ENCODE peak calls at places on chromosomes 3 and 15, in ten cellular contexts. A is CD4-positive, alpha-beta T cell; N is naive thymus-derived CD4-positive, alpha-beta T cell; E is fibroblast of lung; L is stomach; F is upper lobe of right lung; H is ascending aorta; U is HAP-1; I is effector memory CD4-positive, alpha-beta T cell; P is body of pancreas. G is an unnamed sample. For H3K27me3, the result is how much of the 10 kb centered on the place peaks cover.

GRCh38 chr3:149004622-149005021 is 13.3 kb downstream of the GYG1 start:
- DNase-seq in I (no peak), P (peak), F (no peak), A (no peak), N (no peak), H (no peak), U (peak), L (no peak), E (peak), G (no peak)

GRCh38 chr3:156174229-156174847 is 54.0 kb downstream of the KCNAB1 start:
- DNase-seq in E (peak), H (no peak), N (no peak), L (no peak), I (no peak), P (no peak), F (no peak), A (no peak), U (no peak), G (no peak)

GRCh38 chr3:118991775-118992174 is 42.9 kb downstream of the IGSF11 start:
- DNase-seq in F (no peak), L (peak), N (no peak), U (peak), P (peak), E (no peak), I (no peak), H (no peak), A (no peak), G (no peak)

GRCh38 chr3:51538115-51538458 is 432 bp upstream of the RAD54L2 start:
- DNase-seq in A (no peak), H (no peak), F (no peak), N (peak), P (no peak), U (no peak), I (no peak), L (no peak), E (peak), G (peak)

GRCh38 chr3:153070153-153070868 is 91.7 kb upstream of the RAP2B start:
- DNase-seq in A (no peak), E (peak), U (no peak), H (no peak), F (no peak), P (no peak), L (no peak), I (no peak), N (no peak), G (no peak)

GRCh38 chr3:65963787-65964707 is 74.7 kb downstream of the MAGI1 start:
- DNase-seq in E (peak), P (no peak), L (no peak), F (no peak), U (no peak), I (no peak), N (no peak), A (no peak), H (no peak), G (no peak)

GRCh38 chr15:82739086-82739485 is 29.4 kb upstream of the AP3B2 start:
- DNase-seq in U (no peak), N (no peak), I (no peak), A (no peak), L (no peak), F (no peak), E (peak), P (no peak), H (no peak), G (no peak)

GRCh38 chr3:9715127-9715526 is 11.5 kb downstream of the CPNE9 start:
- DNase-seq in F (no peak), A (no peak), U (no peak), I (no peak), P (no peak), L (no peak), H (no peak), N (no peak), E (no peak), G (no peak)

GRCh38 chr3:130405956-130406355 is 60.5 kb downstream of the COL6A5 start:
- DNase-seq in A (no peak), U (no peak), I (no peak), P (no peak), N (no peak), F (no peak), H (no peak), L (no peak), E (no peak), G (no peak)

GRCh38 chr3:106176734-106177133 is 307.9 kb upstream of the CBLB start:
- DNase-seq in P (no peak), A (peak), U (no peak), I (no peak), H (no peak), F (no peak), E (peak), L (no peak), N (peak), G (peak)

GRCh38 chr15:81758789-81759188 is 287.0 kb downstream of the MEX3B start:
- DNase-seq in N (no peak), A (no peak), L (no peak), I (no peak), H (no peak), F (no peak), U (no peak), P (no peak), E (no peak), G (no peak)

GRCh38 chr15:34606545-34606944 is 23.1 kb upstream of the GOLGA8B start:
- DNase-seq in L (no peak), P (no peak), U (no peak), F (no peak), N (no peak), I (no peak), E (peak), H (no peak), A (no peak), G (no peak)

GRCh38 chr3:175121225-175121624 is 262.1 kb downstream of the NAALADL2 start:
- DNase-seq in P (peak), N (no peak), F (no peak), E (no peak), I (no peak), A (no peak), L (peak), U (no peak), H (no peak), G (no peak)

GRCh38 chr3:124663690-124664089 is 66.6 kb upstream of the UMPS start:
- DNase-seq in U (no peak), L (no peak), F (no peak), P (no peak), I (no peak), A (no peak), E (no peak), N (no peak), H (no peak), G (no peak)

GRCh38 chr3:189099031-189099471 is 72.7 kb upstream of the TPRG1 start:
- DNase-seq in I (no peak), U (no peak), N (no peak), A (no peak), F (peak), H (peak), E (no peak), L (no peak), P (peak), G (no peak)

GRCh38 chr15:68277131-68277604 is 377 bp upstream of the FEM1B start:
- DNase-seq in N (no peak), F (no peak), L (no peak), A (no peak), H (no peak), E (peak), I (no peak), U (peak), P (peak), G (no peak)

GRCh38 chr3:8886556-8886955 is 76.7 kb downstream of the RAD18 start:
- DNase-seq in A (no peak), I (no peak), P (no peak), E (peak), F (no peak), N (no peak), L (no peak), H (no peak), U (no peak), G (no peak)

GRCh38 chr3:149332227-149332765 is 1.1 kb downstream of the TM4SF18 start:
- DNase-seq in U (no peak), L (no peak), A (no peak), H (no peak), F (no peak), N (no peak), E (no peak), P (no peak), I (no peak), G (no peak)

GRCh38 chr15:43220991-43221403 is at the start of gene EPB42:
- DNase-seq in P (no peak), U (no peak), I (no peak), L (no peak), N (no peak), E (no peak), F (no peak), H (no peak), A (no peak), G (no peak)

GRCh38 chr3:167031364-167032049 is 348.6 kb downstream of the ZBBX start:
- DNase-seq in E (peak), U (no peak), P (no peak), A (no peak), F (no peak), I (no peak), H (no peak), N (no peak), L (no peak), G (no peak)

GRCh38 chr3:108301695-108302404 is 5.5 kb downstream of the HHLA2 start:
- DNase-seq in F (no peak), L (no peak), P (no peak), N (peak), U (no peak), E (peak), H (no peak), I (no peak), A (no peak), G (no peak)

GRCh38 chr15:91855684-91856553 is 2.4 kb downstream of the SLCO3A1 start:
- DNase-seq in A (no peak), U (peak), I (no peak), N (no peak), P (peak), E (no peak), L (peak), H (no peak), F (peak), G (no peak)

GRCh38 chr15:55846108-55846707 is 103.3 kb upstream of the PRTG start:
- DNase-seq in N (peak), I (peak), H (no peak), U (peak), P (peak), A (peak), L (no peak), E (peak), F (no peak), G (peak)

GRCh38 chr15:24955549-24955929 is 752 bp downstream of the SNRPN start:
- DNase-seq in I (peak), P (peak), U (no peak), F (peak), E (no peak), H (no peak), N (no peak), L (no peak), A (peak), G (peak)

GRCh38 chr3:101890716-101891115 is 41.4 kb downstream of the NFKBIZ start:
- DNase-seq in U (no peak), P (no peak), H (no peak), E (peak), N (no peak), F (no peak), I (no peak), A (no peak), L (no peak), G (no peak)

GRCh38 chr3:126111566-126112475 is 27.9 kb upstream of the SLC41A3 start:
- DNase-seq in L (peak), F (no peak), I (no peak), H (peak), A (no peak), U (no peak), P (no peak), E (no peak), N (no peak), G (no peak)

GRCh38 chr3:78823859-78824258 is 943.9 kb downstream of the ROBO1 start:
- DNase-seq in P (no peak), E (peak), I (no peak), U (no peak), F (no peak), L (no peak), H (no peak), N (no peak), A (no peak), G (no peak)

GRCh38 chr3:181363231-181363630 is 348.5 kb upstream of the SOX2 start:
- DNase-seq in F (no peak), A (no peak), N (no peak), U (no peak), I (no peak), E (no peak), P (no peak), H (no peak), L (no peak), G (no peak)

GRCh38 chr3:115861166-115861733 is 237.9 kb downstream of the GAP43 start:
- DNase-seq in L (no peak), A (no peak), U (no peak), P (no peak), F (no peak), N (no peak), E (no peak), H (no peak), I (no peak), G (no peak)

GRCh38 chr15:38226867-38227266 is 25.8 kb upstream of the SPRED1 start:
- DNase-seq in H (no peak), L (peak), E (peak), I (no peak), N (no peak), P (peak), F (no peak), U (no peak), A (no peak), G (no peak)

GRCh38 chr3:185926445-185926844 is 11.4 kb downstream of the TRA2B start:
- DNase-seq in F (no peak), P (no peak), A (no peak), L (no peak), H (no peak), U (no peak), E (no peak), N (no peak), I (no peak), G (no peak)

GRCh38 chr3:74643636-74644035 is 29.2 kb upstream of the CNTN3 start:
- DNase-seq in E (no peak), F (no peak), L (peak), U (no peak), A (no peak), H (no peak), N (no peak), I (no peak), P (peak), G (no peak)

GRCh38 chr3:108378153-108378951 is 82.0 kb downstream of the HHLA2 start:
- DNase-seq in P (no peak), U (no peak), H (no peak), I (no peak), E (no peak), L (no peak), A (no peak), F (no peak), N (no peak), G (no peak)

GRCh38 chr3:22732641-22733040 is 470.5 kb upstream of the UBE2E2 start:
- DNase-seq in F (no peak), A (no peak), I (no peak), L (no peak), U (no peak), P (no peak), N (no peak), E (no peak), H (no peak), G (no peak)

GRCh38 chr3:43477600-43477999 is 144.2 kb downstream of the ANO10 start:
- DNase-seq in F (no peak), L (no peak), I (peak), H (no peak), P (no peak), N (peak), U (no peak), E (no peak), A (peak), G (no peak)

GRCh38 chr3:42023380-42023779 is 61.5 kb upstream of the ULK4 start:
- DNase-seq in E (no peak), U (no peak), F (no peak), L (no peak), N (no peak), I (no peak), P (no peak), H (no peak), A (no peak), G (peak)

GRCh38 chr3:141105828-141106628 is 54.9 kb downstream of the SPSB4 start:
- DNase-seq in P (peak), U (peak), L (peak), A (peak), H (no peak), I (peak), E (peak), N (peak), F (no peak), G (peak)

GRCh38 chr15:52527898-52528464 is 699 bp downstream of the MYO5A start:
- DNase-seq in P (peak), L (peak), N (peak), H (no peak), F (no peak), I (peak), A (peak), U (peak), E (peak), G (peak)

GRCh38 chr15:52529940-52530339 is 1.3 kb upstream of the MYO5A start:
- DNase-seq in F (no peak), L (no peak), P (no peak), I (no peak), U (no peak), A (no peak), N (no peak), E (no peak), H (no peak), G (no peak)

GRCh38 chr15:52527196-52527897 is 1.3 kb downstream of the MYO5A start:
- DNase-seq in N (no peak), U (no peak), P (no peak), I (no peak), L (no peak), E (no peak), A (no peak), F (no peak), H (no peak), G (no peak)

GRCh38 chr15:52528465-52529288 is at the start of gene MYO5A:
- DNase-seq in A (peak), I (peak), E (peak), H (no peak), N (peak), L (peak), F (peak), P (peak), U (peak), G (peak)

DNA sequence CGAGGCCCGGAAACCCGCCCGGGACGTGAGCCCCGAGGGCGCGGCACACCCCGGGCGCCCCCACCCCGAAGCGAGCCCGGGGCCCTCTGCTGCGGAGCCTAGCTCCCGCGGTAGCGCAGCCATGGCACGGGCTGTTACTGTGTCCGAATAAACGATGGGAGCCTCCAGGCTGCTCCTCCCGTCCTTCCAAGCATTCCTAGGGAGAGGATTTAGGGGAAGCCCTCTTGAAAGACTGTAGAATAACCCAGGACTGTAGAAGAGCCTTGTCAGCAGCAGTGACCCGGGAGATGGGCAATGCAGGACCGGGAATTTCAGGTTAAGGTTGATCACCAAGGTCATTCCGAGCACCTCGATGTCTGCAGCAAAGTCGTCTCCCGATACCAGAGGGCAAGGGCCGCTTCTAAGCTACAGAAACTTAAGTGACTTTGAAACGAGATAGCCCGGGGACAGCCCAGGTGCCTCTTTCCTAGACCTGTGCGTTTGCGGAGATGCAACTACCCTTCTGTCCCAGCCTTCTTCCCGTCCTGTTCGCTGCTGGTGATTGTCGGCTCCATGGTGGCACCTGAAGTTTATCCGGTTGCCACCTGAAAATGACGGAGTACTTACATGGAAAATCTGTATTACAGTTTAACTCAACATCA is 729 bp upstream of the MYO5A start:
- DNase-seq in A (peak), U (no peak), P (peak), I (no peak), F (no peak), N (no peak), H (no peak), L (no peak), E (no peak), G (no peak)
- H3K27me3 ChIP-seq in A (under half), U (under half), P (under half), I (under half), F (under half), N (under half), H (under half), L (under half), E (under half), G (under half)

GRCh38 chr3:27726240-27726639 is 4.1 kb upstream of the EOMES start:
- DNase-seq in A (no peak), E (no peak), I (no peak), N (no peak), H (no peak), P (no peak), L (no peak), U (no peak), F (no peak), G (no peak)

GRCh38 chr3:27729325-27729724 is 7.2 kb upstream of the EOMES start:
- DNase-seq in I (no peak), H (no peak), E (no peak), F (no peak), P (no peak), L (no peak), N (no peak), U (no peak), A (no peak), G (no peak)

GRCh38 chr3:27728195-27729087 is 6.3 kb upstream of the EOMES start:
- DNase-seq in P (no peak), I (no peak), A (no peak), H (no peak), L (no peak), N (no peak), U (peak), F (no peak), E (no peak), G (no peak)

GRCh38 chr3:27729748-27730611 is 7.9 kb upstream of the EOMES start:
- DNase-seq in P (no peak), L (no peak), N (no peak), I (no peak), F (no peak), U (no peak), H (no peak), A (no peak), E (no peak), G (no peak)

GRCh38 chr3:27730774-27731659 is 8.9 kb upstream of the EOMES start:
- DNase-seq in E (no peak), F (no peak), P (no peak), L (no peak), U (no peak), I (no peak), N (no peak), H (no peak), A (no peak), G (no peak)
- H3K27me3 ChIP-seq in E (half or more), F (half or more), P (under half), L (half or more), U (half or more), I (under half), N (under half), H (under half), A (half or more), G (under half)

GRCh38 chr15:78567541-78567940 is 2.2 kb downstream of the CHRNA5 start:
- DNase-seq in P (no peak), H (no peak), N (no peak), L (no peak), I (no peak), A (no peak), U (no peak), E (no peak), F (no peak), G (no peak)

GRCh38 chr15:78563092-78563491 is 2.2 kb upstream of the CHRNA5 start:
- DNase-seq in N (no peak), A (no peak), I (no peak), P (no peak), H (no peak), E (no peak), L (no peak), F (no peak), U (no peak), G (no peak)

GRCh38 chr15:78564743-78565096 is 600 bp upstream of the CHRNA5 start:
- DNase-seq in N (no peak), I (no peak), F (no peak), H (no peak), E (no peak), P (no peak), U (no peak), L (no peak), A (no peak), G (no peak)

GRCh38 chr15:78565097-78565950 is at the start of gene CHRNA5:
- DNase-seq in H (peak), N (peak), L (peak), P (peak), I (peak), E (peak), A (peak), U (peak), F (peak), G (peak)

GRCh38 chr15:78565951-78566774 is 843 bp downstream of the CHRNA5 start:
- DNase-seq in F (no peak), U (peak), I (no peak), N (peak), H (no peak), A (no peak), E (peak), L (no peak), P (peak), G (no peak)
- H3K27me3 ChIP-seq in F (under half), U (under half), I (under half), N (under half), H (under half), A (under half), E (under half), L (under half), P (under half), G (under half)

GRCh38 chr15:99481406-99481805 is 84.4 kb upstream of the MEF2A start:
- DNase-seq in I (no peak), F (no peak), E (no peak), U (no peak), L (no peak), H (no peak), N (no peak), A (no peak), P (no peak), G (no peak)
- H3K27me3 ChIP-seq in I (under half), F (under half), E (under half), U (under half), L (under half), H (under half), N (under half), A (under half), P (under half), G (under half)

GRCh38 chr3:81308296-81308695 is 453.1 kb downstream of the GBE1 start:
- DNase-seq in I (no peak), E (peak), L (no peak), N (no peak), A (no peak), P (no peak), F (no peak), U (no peak), H (no peak), G (no peak)
- H3K27me3 ChIP-seq in I (under half), E (under half), L (under half), N (under half), A (under half), P (under half), F (under half), U (under half), H (under half), G (under half)

GRCh38 chr15:40256642-40257235 is 17.9 kb downstream of the PAK6 start:
- DNase-seq in L (no peak), U (no peak), I (no peak), N (no peak), A (no peak), H (no peak), P (peak), E (peak), F (no peak), G (no peak)
- H3K27me3 ChIP-seq in L (under half), U (under half), I (under half), N (under half), A (under half), H (under half), P (under half), E (under half), F (under half), G (under half)